ENCODE peak calls at places on chromosomes 1 and 21, in nine cellular contexts. One of them, this sample, is unnamed.

GRCh38 chr1:220398238-220398637 is 126.0 kb upstream of the RAB3GAP2 start:
- DNase-seq in CD8-positive, alpha-beta memory T cell: no peak
- DNase-seq in GDM1: no peak
- DNase-seq in iris pigment epithelial cell: no peak
- DNase-seq in T-helper 1 cell: no peak
- DNase-seq in RPMI7951: no peak
- DNase-seq in HT1080: no peak
- DNase-seq in activated effector memory CD4-positive, alpha-beta T cell treated with anti-CD3 and anti-CD28 coated beads, Interleukin-2, amount 50 U/mL, for 16 hours: no peak
- DNase-seq in aorta: no peak
- DNase-seq in this sample: no peak

GRCh38 chr1:171911506-171911905 is 70.2 kb downstream of the DNM3 start:
- DNase-seq in activated effector memory CD4-positive, alpha-beta T cell treated with anti-CD3 and anti-CD28 coated beads, Interleukin-2, amount 50 U/mL, for 16 hours: no peak
- DNase-seq in iris pigment epithelial cell: no peak
- DNase-seq in aorta: no peak
- DNase-seq in T-helper 1 cell: no peak
- DNase-seq in CD8-positive, alpha-beta memory T cell: no peak
- DNase-seq in HT1080: no peak
- DNase-seq in RPMI7951: peak; percentile 35
- DNase-seq in GDM1: no peak
- DNase-seq in this sample: no peak

GRCh38 chr1:212718499-212718898 is 18.9 kb upstream of the BATF3 start:
- DNase-seq in CD8-positive, alpha-beta memory T cell: no peak
- DNase-seq in iris pigment epithelial cell: no peak
- DNase-seq in HT1080: peak; percentile 9
- DNase-seq in T-helper 1 cell: no peak
- DNase-seq in GDM1: no peak
- DNase-seq in RPMI7951: peak; percentile 27
- DNase-seq in aorta: no peak
- DNase-seq in activated effector memory CD4-positive, alpha-beta T cell treated with anti-CD3 and anti-CD28 coated beads, Interleukin-2, amount 50 U/mL, for 16 hours: no peak
- DNase-seq in this sample: no peak

GRCh38 chr1:30760596-30761311 is 3.2 kb upstream of the LAPTM5 start:
- DNase-seq in activated effector memory CD4-positive, alpha-beta T cell treated with anti-CD3 and anti-CD28 coated beads, Interleukin-2, amount 50 U/mL, for 16 hours: no peak
- DNase-seq in T-helper 1 cell: no peak
- DNase-seq in HT1080: no peak
- DNase-seq in GDM1: no peak
- DNase-seq in CD8-positive, alpha-beta memory T cell: no peak
- DNase-seq in RPMI7951: peak; percentile 37
- DNase-seq in iris pigment epithelial cell: no peak
- DNase-seq in aorta: no peak
- DNase-seq in this sample: no peak

GRCh38 chr1:56081151-56081550 is 498.2 kb downstream of the PLPP3 start:
- DNase-seq in aorta: no peak
- DNase-seq in GDM1: no peak
- DNase-seq in CD8-positive, alpha-beta memory T cell: no peak
- DNase-seq in T-helper 1 cell: no peak
- DNase-seq in iris pigment epithelial cell: no peak
- DNase-seq in HT1080: peak; percentile 39
- DNase-seq in RPMI7951: peak; percentile 87
- DNase-seq in activated effector memory CD4-positive, alpha-beta T cell treated with anti-CD3 and anti-CD28 coated beads, Interleukin-2, amount 50 U/mL, for 16 hours: no peak
- DNase-seq in this sample: no peak

GRCh38 chr1:226820935-226821718 is 49.3 kb upstream of the PSEN2 start:
- DNase-seq in CD8-positive, alpha-beta memory T cell: no peak
- DNase-seq in T-helper 1 cell: no peak
- DNase-seq in RPMI7951: peak; percentile 98
- DNase-seq in GDM1: no peak
- DNase-seq in activated effector memory CD4-positive, alpha-beta T cell treated with anti-CD3 and anti-CD28 coated beads, Interleukin-2, amount 50 U/mL, for 16 hours: peak; percentile 33
- DNase-seq in iris pigment epithelial cell: peak; percentile 95
- DNase-seq in HT1080: peak; percentile 94
- DNase-seq in aorta: peak; percentile 86
- DNase-seq in this sample: no peak

GRCh38 chr1:154567386-154568164 is at the start of gene CHRNB2:
- DNase-seq in GDM1: peak; percentile 30
- DNase-seq in activated effector memory CD4-positive, alpha-beta T cell treated with anti-CD3 and anti-CD28 coated beads, Interleukin-2, amount 50 U/mL, for 16 hours: peak; percentile 91
- DNase-seq in HT1080: peak; percentile 39
- DNase-seq in CD8-positive, alpha-beta memory T cell: peak; percentile 66
- DNase-seq in RPMI7951: peak; percentile 29
- DNase-seq in aorta: peak; percentile 89
- DNase-seq in iris pigment epithelial cell: peak; percentile 27
- DNase-seq in T-helper 1 cell: peak; percentile 62
- DNase-seq in this sample: peak; percentile 80

GRCh38 chr1:218384576-218384975 is 39.4 kb downstream of the TGFB2 start:
- DNase-seq in HT1080: peak; percentile 60
- DNase-seq in activated effector memory CD4-positive, alpha-beta T cell treated with anti-CD3 and anti-CD28 coated beads, Interleukin-2, amount 50 U/mL, for 16 hours: no peak
- DNase-seq in GDM1: no peak
- DNase-seq in RPMI7951: peak; percentile 90
- DNase-seq in CD8-positive, alpha-beta memory T cell: no peak
- DNase-seq in T-helper 1 cell: no peak
- DNase-seq in aorta: no peak
- DNase-seq in iris pigment epithelial cell: peak; percentile 74
- DNase-seq in this sample: no peak

GRCh38 chr1:35466120-35466519 is 91.1 kb downstream of the KIAA0319L start:
- DNase-seq in RPMI7951: no peak
- DNase-seq in CD8-positive, alpha-beta memory T cell: no peak
- DNase-seq in activated effector memory CD4-positive, alpha-beta T cell treated with anti-CD3 and anti-CD28 coated beads, Interleukin-2, amount 50 U/mL, for 16 hours: no peak
- DNase-seq in GDM1: no peak
- DNase-seq in T-helper 1 cell: no peak
- DNase-seq in iris pigment epithelial cell: no peak
- DNase-seq in aorta: no peak
- DNase-seq in HT1080: no peak
- DNase-seq in this sample: no peak

GRCh38 chr1:16921391-16922185 is at the start of gene CROCC:
- DNase-seq in GDM1: peak; percentile 33
- DNase-seq in CD8-positive, alpha-beta memory T cell: peak; percentile 22
- DNase-seq in RPMI7951: peak; percentile 13
- DNase-seq in T-helper 1 cell: no peak
- DNase-seq in HT1080: peak; percentile 86
- DNase-seq in iris pigment epithelial cell: peak; percentile 52
- DNase-seq in activated effector memory CD4-positive, alpha-beta T cell treated with anti-CD3 and anti-CD28 coated beads, Interleukin-2, amount 50 U/mL, for 16 hours: no peak
- DNase-seq in aorta: peak; percentile 78
- DNase-seq in this sample: peak; percentile 88

GRCh38 chr1:159838715-159839114 is 12.0 kb downstream of the SLAMF8 start:
- DNase-seq in RPMI7951: no peak
- DNase-seq in GDM1: no peak
- DNase-seq in HT1080: no peak
- DNase-seq in T-helper 1 cell: no peak
- DNase-seq in aorta: no peak
- DNase-seq in CD8-positive, alpha-beta memory T cell: no peak
- DNase-seq in iris pigment epithelial cell: no peak
- DNase-seq in activated effector memory CD4-positive, alpha-beta T cell treated with anti-CD3 and anti-CD28 coated beads, Interleukin-2, amount 50 U/mL, for 16 hours: no peak
- DNase-seq in this sample: no peak

GRCh38 chr1:229159668-229160544 is 111.0 kb upstream of the RAB4A start:
- DNase-seq in iris pigment epithelial cell: no peak
- DNase-seq in RPMI7951: no peak
- DNase-seq in T-helper 1 cell: no peak
- DNase-seq in aorta: no peak
- DNase-seq in activated effector memory CD4-positive, alpha-beta T cell treated with anti-CD3 and anti-CD28 coated beads, Interleukin-2, amount 50 U/mL, for 16 hours: no peak
- DNase-seq in CD8-positive, alpha-beta memory T cell: no peak
- DNase-seq in GDM1: no peak
- DNase-seq in HT1080: no peak
- DNase-seq in this sample: no peak

GRCh38 chr21:22764222-22764621 is 1766.0 kb downstream of the NCAM2 start:
- DNase-seq in HT1080: no peak
- DNase-seq in activated effector memory CD4-positive, alpha-beta T cell treated with anti-CD3 and anti-CD28 coated beads, Interleukin-2, amount 50 U/mL, for 16 hours: no peak
- DNase-seq in iris pigment epithelial cell: no peak
- DNase-seq in GDM1: no peak
- DNase-seq in RPMI7951: no peak
- DNase-seq in T-helper 1 cell: no peak
- DNase-seq in CD8-positive, alpha-beta memory T cell: no peak
- DNase-seq in aorta: no peak
- DNase-seq in this sample: no peak

GRCh38 chr1:155976062-155976912 is 2.1 kb downstream of the ARHGEF2 start:
- DNase-seq in T-helper 1 cell: peak; percentile 47
- DNase-seq in HT1080: peak; percentile 68
- DNase-seq in RPMI7951: peak; percentile 77
- DNase-seq in iris pigment epithelial cell: peak; percentile 35
- DNase-seq in GDM1: peak; percentile 91
- DNase-seq in CD8-positive, alpha-beta memory T cell: peak; percentile 58
- DNase-seq in aorta: peak; percentile 93
- DNase-seq in activated effector memory CD4-positive, alpha-beta T cell treated with anti-CD3 and anti-CD28 coated beads, Interleukin-2, amount 50 U/mL, for 16 hours: peak; percentile 85
- DNase-seq in this sample: peak; percentile 95

GRCh38 chr1:88311907-88312306 is 372.2 kb upstream of the PKN2 start:
- DNase-seq in activated effector memory CD4-positive, alpha-beta T cell treated with anti-CD3 and anti-CD28 coated beads, Interleukin-2, amount 50 U/mL, for 16 hours: no peak
- DNase-seq in GDM1: no peak
- DNase-seq in T-helper 1 cell: no peak
- DNase-seq in aorta: no peak
- DNase-seq in RPMI7951: no peak
- DNase-seq in CD8-positive, alpha-beta memory T cell: no peak
- DNase-seq in HT1080: peak; percentile 82
- DNase-seq in iris pigment epithelial cell: peak; percentile 3
- DNase-seq in this sample: no peak

GRCh38 chr1:31795096-31795675 is 20.6 kb downstream of the SPOCD1 start:
- DNase-seq in aorta: no peak
- DNase-seq in iris pigment epithelial cell: no peak
- DNase-seq in RPMI7951: no peak
- DNase-seq in HT1080: no peak
- DNase-seq in CD8-positive, alpha-beta memory T cell: no peak
- DNase-seq in GDM1: no peak
- DNase-seq in activated effector memory CD4-positive, alpha-beta T cell treated with anti-CD3 and anti-CD28 coated beads, Interleukin-2, amount 50 U/mL, for 16 hours: no peak
- DNase-seq in T-helper 1 cell: no peak
- DNase-seq in this sample: no peak